ENCODE peak calls at places on chromosomes 13 and 19, in five cellular contexts. G is transverse colon, S is colonic mucosa, R is HFF-Myc, X is heart left ventricle. J is an unnamed sample.

GRCh38 chr13:90594694-90595093 is 752.8 kb upstream of the MIR17HG start:
- DNase-seq in S (no peak), G (no peak), R (peak; percentile 7), X (no peak), J (no peak)

GRCh38 chr19:19446655-19447437 is 41.4 kb downstream of the GATAD2A start:
- DNase-seq in X (no peak), G (no peak), S (no peak), R (no peak), J (no peak)

GRCh38 chr19:1882089-1882785 is 3.1 kb downstream of the ABHD17A start:
- DNase-seq in X (no peak), R (no peak), G (peak; percentile 51), S (no peak), J (no peak)

GRCh38 chr13:67023088-67023893 is 206.8 kb downstream of the PCDH9 start:
- DNase-seq in R (peak; percentile 20), X (no peak), G (no peak), S (no peak), J (no peak)

GRCh38 chr19:48741222-48741999 is 1.0 kb upstream of the RASIP1 start:
- DNase-seq in S (peak; percentile 75), X (peak; percentile 70), R (no peak), G (peak; percentile 59), J (peak; percentile 61)

GRCh38 chr19:49801966-49802661 is 11.0 kb downstream of the FUZ start:
- DNase-seq in S (peak; percentile 79), R (peak; percentile 75), G (peak; percentile 76), X (peak; percentile 95), J (peak; percentile 93)

GRCh38 chr19:280541-281007 is 10.6 kb downstream of the PLPP2 start:
- DNase-seq in X (no peak), R (no peak), G (no peak), S (no peak), J (no peak)

GRCh38 chr13:90500569-90500968 is 846.9 kb upstream of the MIR17HG start:
- DNase-seq in S (no peak), G (no peak), X (no peak), R (no peak), J (no peak)

GRCh38 chr13:40433577-40433976 is 232.9 kb downstream of the FOXO1 start:
- DNase-seq in S (no peak), X (no peak), R (no peak), G (peak; percentile 56), J (no peak)

GRCh38 chr19:1027020-1027952 is 878 bp downstream of the CNN2 start:
- DNase-seq in X (no peak), S (peak; percentile 53), R (no peak), G (no peak), J (peak; percentile 22)

GRCh38 chr13:103531278-103531677 is 465.1 kb upstream of the SLC10A2 start:
- DNase-seq in R (no peak), G (no peak), S (no peak), X (no peak), J (no peak)

GRCh38 chr19:41373993-41374392 is 2.3 kb upstream of the TMEM91 start:
- DNase-seq in S (peak; percentile 76), X (peak; percentile 92), R (peak; percentile 89), G (peak; percentile 79), J (peak; percentile 90)

GRCh38 chr13:29923554-29924481 is 73.4 kb upstream of the UBL3 start:
- DNase-seq in S (peak; percentile 93), G (peak; percentile 91), X (peak; percentile 79), R (peak; percentile 93), J (peak; percentile 42)

GRCh38 chr13:50908371-50908770 is 1.2 kb upstream of the RNASEH2B start:
- DNase-seq in G (no peak), S (no peak), X (no peak), R (no peak), J (no peak)

GRCh38 chr13:71699342-71699741 is 167.7 kb downstream of the DACH1 start:
- DNase-seq in R (no peak), S (no peak), G (no peak), X (no peak), J (no peak)

GRCh38 chr19:8610041-8610927 is at the start of gene ADAMTS10:
- DNase-seq in S (peak; percentile 26), G (peak; percentile 18), X (peak; percentile 57), R (no peak), J (peak; percentile 66)

GRCh38 chr19:10230155-10230903 is 802 bp downstream of the S1PR2 start:
- DNase-seq in X (peak; percentile 64), S (peak; percentile 67), R (no peak), G (peak; percentile 51), J (peak; percentile 52)

GRCh38 chr19:40524655-40525054 is 52.0 kb upstream of the SHKBP1 start:
- DNase-seq in X (no peak), R (no peak), S (no peak), G (no peak), J (no peak)

GRCh38 chr13:67481445-67481844 is 251.3 kb upstream of the PCDH9 start:
- DNase-seq in S (no peak), R (no peak), G (no peak), X (no peak), J (no peak)

GRCh38 chr19:15622991-15623390 is 8.0 kb downstream of the CYP4F8 start:
- DNase-seq in R (no peak), X (no peak), S (peak; percentile 49), G (peak; percentile 57), J (no peak)

GRCh38 chr13:24863748-24864540 is 100.0 kb downstream of the RNF17 start:
- DNase-seq in G (no peak), R (no peak), X (no peak), S (no peak), J (no peak)

GRCh38 chr19:28468701-28469459 is 744.1 kb downstream of the UQCRFS1 start:
- DNase-seq in G (peak; percentile 75), X (no peak), S (peak; percentile 83), R (no peak), J (no peak)

GRCh38 chr19:31885280-31885853 is 460.0 kb upstream of the ZNF507 start:
- DNase-seq in S (no peak), R (no peak), X (no peak), G (no peak), J (no peak)

GRCh38 chr19:21256722-21257121 is 72.5 kb downstream of the ZNF708 start:
- DNase-seq in G (no peak), X (no peak), R (no peak), S (no peak), J (no peak)
- TF ChIP-seq CTCF in G (peak; percentile 4), X (peak; percentile 34), R (peak; percentile 13), S (no peak), J (no peak)

GRCh38 chr19:17863520-17864182 is 3.9 kb downstream of the RPL18A start:
- DNase-seq in G (no peak), X (no peak), S (no peak), R (no peak), J (no peak)

GRCh38 chr19:17860331-17860992 is 752 bp downstream of the RPL18A start:
- DNase-seq in R (no peak), S (no peak), G (no peak), X (no peak), J (no peak)

GRCh38 chr19:17862711-17863519 is 3.2 kb downstream of the RPL18A start:
- DNase-seq in X (no peak), G (no peak), R (no peak), S (no peak), J (no peak)

GRCh38 chr19:17860993-17861360 is 1.3 kb downstream of the RPL18A start:
- DNase-seq in S (no peak), X (no peak), G (no peak), R (no peak), J (no peak)

GRCh38 chr19:17861542-17862402 is 2.1 kb downstream of the RPL18A start:
- DNase-seq in R (no peak), X (no peak), G (no peak), S (no peak), J (no peak)
- H3K4me3 ChIP-seq in R (peak overlapping the region; percentile 92), X (no peak overlapping the region), G (no peak overlapping the region), S (peak overlapping the region; percentile 92), J (peak overlapping the region; percentile 86)

GRCh38 chr13:31179754-31180153 is 18.1 kb upstream of the HSPH1 start:
- DNase-seq in X (no peak), R (no peak), S (no peak), G (no peak), J (no peak)
- TF ChIP-seq CTCF in X (no peak), R (no peak), S (no peak), G (no peak), J (no peak)

DNA sequence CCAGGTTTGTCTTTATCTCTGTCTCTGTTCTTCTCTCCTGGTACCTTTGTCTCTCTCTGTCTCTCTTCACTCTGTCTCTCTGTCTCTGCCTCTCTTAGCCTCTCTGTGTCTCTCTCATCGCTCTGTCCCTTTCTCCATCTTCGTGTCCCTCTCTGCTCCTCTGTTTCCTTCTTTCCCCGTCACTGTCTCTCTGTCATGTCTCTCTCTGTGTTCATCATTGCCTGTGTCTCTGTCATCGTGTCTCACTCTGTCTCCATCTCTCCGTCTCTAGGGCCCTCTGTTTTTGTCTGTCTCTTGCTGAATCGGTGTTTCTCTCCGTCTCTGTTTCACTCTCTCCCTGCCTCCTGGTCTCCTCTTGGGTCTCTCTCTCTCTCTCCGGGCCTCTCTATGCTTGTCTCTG is 2.9 kb upstream of the KCNN4 start:
- DNase-seq in S (no peak), G (no peak), R (no peak), X (no peak), J (no peak)
- H3K4me3 ChIP-seq in S (no peak overlapping the region), G (no peak overlapping the region), R (no peak overlapping the region), X (no peak overlapping the region), J (no peak overlapping the region)

GRCh38 chr13:63094069-63094468 is 1678.4 kb upstream of the PCDH20 start:
- DNase-seq in X (no peak), S (no peak), R (no peak), G (no peak), J (no peak)
- TF ChIP-seq CTCF in X (no peak), S (no peak), R (no peak), G (no peak), J (no peak)

GRCh38 chr19:38685666-38686529 is 38.4 kb downstream of the ACTN4 start:
- DNase-seq in R (no peak), G (no peak), S (no peak), X (no peak), J (no peak)
- H3K4me3 ChIP-seq in R (no peak overlapping the region), G (no peak overlapping the region), S (no peak overlapping the region), X (no peak overlapping the region), J (no peak overlapping the region)

J was measured in heart right ventricle.